ENCODE peak calls at places on chromosomes 16 and 17, in six cellular contexts. N is stimulated activated CD4-positive, alpha-beta T cell treated with anti-CD3 and anti-CD28 coated beads, Interleukin-2, amount 100 ng/mL, for 24 hours; B is ELR; K is cardiac fibroblast; R is activated CD8-positive, alpha-beta memory T cell treated with anti-CD3 and anti-CD28 coated beads for 48 hours; D is NCI-H1930. T is an unnamed sample.

GRCh38 chr16:578870-579405 is 9.2 kb downstream of the PIGQ start:
- DNase-seq in N (peak; percentile 72), B (peak; percentile 62), K (peak; percentile 88), R (no peak), D (peak; percentile 32), T (peak; percentile 60)

GRCh38 chr17:39027037-39027436 is 59.8 kb upstream of the FBXO47 start:
- DNase-seq in N (peak; percentile 26), B (peak; percentile 19), K (peak; percentile 40), R (no peak), D (no peak), T (no peak)

GRCh38 chr17:17942846-17943245 is 29.4 kb downstream of the TOM1L2 start:
- DNase-seq in N (no peak), B (peak; percentile 57), K (peak; percentile 29), R (no peak), D (no peak), T (no peak)

GRCh38 chr17:75130632-75131277 is 787 bp downstream of the NT5C start:
- DNase-seq in N (peak; percentile 59), B (peak; percentile 85), K (peak; percentile 66), R (peak; percentile 29), D (peak; percentile 50), T (peak; percentile 68)

GRCh38 chr17:50594931-50595330 is 34.4 kb downstream of the CACNA1G start:
- DNase-seq in N (no peak), B (no peak), K (no peak), R (no peak), D (no peak), T (no peak)

GRCh38 chr17:2337152-2337810 is at the start of gene SGSM2:
- DNase-seq in N (peak; percentile 72), B (peak; percentile 62), K (peak; percentile 69), R (peak; percentile 41), D (peak; percentile 58), T (peak; percentile 42)

GRCh38 chr17:77501101-77501566 is 360.4 kb downstream of the SEC14L1 start:
- DNase-seq in N (peak; percentile 57), B (peak; percentile 61), K (no peak), R (no peak), D (no peak), T (peak; percentile 43)

GRCh38 chr16:47732806-47733150 is 271.6 kb downstream of the PHKB start:
- DNase-seq in N (no peak), B (peak; percentile 93), K (peak; percentile 69), R (no peak), D (no peak), T (no peak)

GRCh38 chr17:44362964-44363612 is 565 bp downstream of the FAM171A2 start:
- DNase-seq in N (no peak), B (peak; percentile 40), K (no peak), R (no peak), D (peak; percentile 31), T (no peak)

GRCh38 chr17:28897769-28898259 is 281 bp upstream of the FLOT2 start:
- DNase-seq in N (peak; percentile 48), B (no peak), K (no peak), R (no peak), D (no peak), T (no peak)

GRCh38 chr17:66025551-66025950 is 166.4 kb downstream of the CEP112 start:
- DNase-seq in N (no peak), B (no peak), K (no peak), R (no peak), D (no peak), T (no peak)

GRCh38 chr17:27949304-27949703 is 56.1 kb upstream of the LYRM9 start:
- DNase-seq in N (no peak), B (no peak), K (no peak), R (no peak), D (no peak), T (no peak)

GRCh38 chr16:56332464-56333079 is 92.8 kb downstream of the AMFR start:
- DNase-seq in N (no peak), B (peak; percentile 76), K (peak; percentile 68), R (no peak), D (no peak), T (peak; percentile 78)

GRCh38 chr17:82788206-82789001 is 36.5 kb downstream of the TBCD start:
- DNase-seq in N (no peak), B (no peak), K (no peak), R (no peak), D (no peak), T (no peak)

GRCh38 chr17:41615454-41615853 is 2.9 kb upstream of the KRT16 start:
- DNase-seq in N (no peak), B (no peak), K (no peak), R (no peak), D (no peak), T (no peak)

GRCh38 chr17:28950017-28950751 is 1.1 kb downstream of the PHF12 start:
- DNase-seq in N (peak; percentile 63), B (peak; percentile 68), K (peak; percentile 52), R (peak; percentile 33), D (no peak), T (peak; percentile 25)

GRCh38 chr17:153851-154250 is 16.5 kb downstream of the SCGB1C2 start:
- DNase-seq in N (no peak), B (no peak), K (no peak), R (no peak), D (no peak), T (no peak)

GRCh38 chr17:44795421-44795820 is 34.7 kb downstream of the GJC1 start:
- DNase-seq in N (no peak), B (no peak), K (no peak), R (no peak), D (no peak), T (no peak)

GRCh38 chr17:45339646-45340605 is 23.1 kb upstream of the MAP3K14 start:
- DNase-seq in N (no peak), B (no peak), K (no peak), R (no peak), D (no peak), T (no peak)

GRCh38 chr17:50511058-50511457 is 2.8 kb downstream of the MYCBPAP start:
- DNase-seq in N (peak; percentile 64), B (peak; percentile 58), K (no peak), R (peak; percentile 8), D (no peak), T (no peak)

GRCh38 chr16:14307623-14308356 is 236.7 kb downstream of the MRTFB start:
- DNase-seq in N (no peak), B (peak; percentile 49), K (no peak), R (no peak), D (no peak), T (no peak)

GRCh38 chr17:57995076-57995956 is 7.3 kb upstream of the VEZF1 start:
- DNase-seq in N (peak; percentile 63), B (peak; percentile 89), K (peak; percentile 87), R (no peak), D (peak; percentile 50), T (peak; percentile 87)

T was measured in HepG2.